ENCODE peak calls at places on chromosomes 5 and 9, in four cellular contexts. Z is HCT116, R is K562, J is SK-N-SH. V is an unnamed sample.

GRCh38 chr9:22136446-22137140 is 127.5 kb upstream of the CDKN2B start:
- DNase-seq in J (no peak), Z (no peak), R (no peak), V (no peak)

GRCh38 chr9:35859995-35860348 is 10.2 kb downstream of the OR13J1 start:
- DNase-seq in J (no peak), Z (no peak), R (no peak), V (no peak)

GRCh38 chr5:60805470-60805869 is 38.6 kb downstream of the ELOVL7 start:
- DNase-seq in Z (no peak), R (no peak), J (no peak), V (no peak)

GRCh38 chr9:123425836-123426365 is 69.9 kb downstream of the CRB2 start:
- DNase-seq in Z (no peak), R (no peak), J (no peak), V (no peak)

GRCh38 chr5:95043234-95043633 is 241.7 kb downstream of the MCTP1 start:
- DNase-seq in R (peak; percentile 1), Z (no peak), J (no peak), V (no peak)

GRCh38 chr9:137277329-137278041 is at the start of gene TOR4A:
- DNase-seq in J (no peak), Z (peak; percentile 80), R (peak; percentile 97), V (no peak)

GRCh38 chr5:80975065-80975464 is 14.9 kb downstream of the RASGRF2 start:
- DNase-seq in J (no peak), Z (no peak), R (no peak), V (no peak)

GRCh38 chr5:133944263-133945230 is 23.9 kb downstream of the C5orf15 start:
- DNase-seq in J (peak; percentile 81), Z (peak; percentile 46), R (peak; percentile 83), V (no peak)

GRCh38 chr5:109690456-109691247 is 925 bp downstream of the MAN2A1 start:
- DNase-seq in R (peak; percentile 84), J (peak; percentile 68), Z (peak; percentile 28), V (no peak)

GRCh38 chr5:69493235-69493925 is 790 bp downstream of the OCLN start:
- DNase-seq in J (peak; percentile 74), R (no peak), Z (no peak), V (no peak)

GRCh38 chr5:163841-164240 is 27.5 kb upstream of the LRRC14B start:
- DNase-seq in Z (no peak), J (no peak), R (no peak), V (no peak)

GRCh38 chr9:19946446-19947109 is 157.7 kb upstream of the SLC24A2 start:
- DNase-seq in Z (no peak), R (no peak), J (peak; percentile 57), V (no peak)

GRCh38 chr5:176716320-176716719 is 69.0 kb downstream of the TSPAN17 start:
- DNase-seq in J (peak; percentile 66), R (peak; percentile 20), Z (peak; percentile 15), V (no peak)

GRCh38 chr5:52859619-52860018 is 71.9 kb downstream of the ITGA1 start:
- DNase-seq in Z (no peak), R (no peak), J (peak; percentile 3), V (no peak)

GRCh38 chr9:7368410-7369292 is 430.9 kb downstream of the DMAC1 start:
- DNase-seq in Z (no peak), R (no peak), J (no peak), V (no peak)

GRCh38 chr5:54326662-54327145 is 16.3 kb upstream of the ARL15 start:
- DNase-seq in Z (no peak), R (no peak), J (no peak), V (no peak)

GRCh38 chr9:129174724-129175514 is 3.1 kb downstream of the IER5L start:
- DNase-seq in Z (peak; percentile 65), J (peak; percentile 88), R (peak; percentile 84), V (no peak)

GRCh38 chr9:77016526-77017504 is 2.6 kb upstream of the FOXB2 start:
- DNase-seq in J (peak; percentile 11), Z (no peak), R (no peak), V (no peak)

GRCh38 chr5:148372331-148372730 is 11.4 kb upstream of the FBXO38 start:
- DNase-seq in J (no peak), R (no peak), Z (no peak), V (no peak)

GRCh38 chr5:122312670-122312988 is 592 bp downstream of the SNCAIP start:
- DNase-seq in Z (no peak), R (no peak), J (peak; percentile 59), V (no peak)

GRCh38 chr9:123933401-123933800 is 3.5 kb upstream of the DENND1A start:
- DNase-seq in Z (peak; percentile 85), J (no peak), R (no peak), V (no peak)

GRCh38 chr5:56078675-56079500 is 84.1 kb upstream of the IL6ST start:
- DNase-seq in R (no peak), Z (no peak), J (no peak), V (no peak)

GRCh38 chr9:92483896-92484545 is 1.7 kb upstream of the ASPN start:
- DNase-seq in J (no peak), R (no peak), Z (no peak), V (no peak)

GRCh38 chr9:3576358-3576757 is 50.6 kb upstream of the RFX3 start:
- DNase-seq in Z (no peak), R (no peak), J (no peak), V (no peak)

GRCh38 chr5:41083306-41083705 is 12.2 kb upstream of the MROH2B start:
- DNase-seq in J (no peak), R (no peak), Z (no peak), V (no peak)

GRCh38 chr9:137742698-137743097 is 123.9 kb downstream of the EHMT1 start:
- DNase-seq in R (no peak), Z (no peak), J (peak; percentile 75), V (no peak)

GRCh38 chr5:2391566-2391965 is 359.9 kb downstream of the IRX2 start:
- DNase-seq in R (no peak), Z (no peak), J (no peak), V (no peak)

GRCh38 chr5:126031989-126032716 is 391.1 kb upstream of the GRAMD2B start:
- DNase-seq in R (no peak), Z (no peak), J (no peak), V (no peak)

GRCh38 chr5:143447983-143448382 is 44.5 kb upstream of the NR3C1 start:
- DNase-seq in R (no peak), Z (no peak), J (no peak), V (no peak)

GRCh38 chr9:133782157-133783130 is 44.3 kb upstream of the SARDH start:
- DNase-seq in R (peak; percentile 73), J (peak; percentile 90), Z (peak; percentile 26), V (peak; percentile 63)

GRCh38 chr9:28821240-28821639 is 1248.0 kb upstream of the C9orf72 start:
- DNase-seq in Z (no peak), J (no peak), R (no peak), V (no peak)

GRCh38 chr9:121197135-121197534 is 4.5 kb downstream of the RAB14 start:
- DNase-seq in Z (no peak), R (no peak), J (no peak), V (no peak)

GRCh38 chr5:174340221-174340620 is 294.7 kb downstream of the NSG2 start:
- DNase-seq in Z (no peak), R (no peak), J (no peak), V (no peak)

GRCh38 chr5:138466900-138467710 is 1.8 kb downstream of the EGR1 start:
- DNase-seq in Z (no peak), R (no peak), J (peak; percentile 27), V (no peak)

GRCh38 chr5:25754895-25755294 is 1110.1 kb upstream of the CDH10 start:
- DNase-seq in R (peak; percentile 6), J (no peak), Z (peak; percentile 3), V (peak; percentile 9)

GRCh38 chr9:5531251-5531972 is 21.1 kb downstream of the PDCD1LG2 start:
- DNase-seq in J (no peak), R (no peak), Z (no peak), V (no peak)

GRCh38 chr9:122186301-122186700 is 26.6 kb downstream of the MORN5 start:
- DNase-seq in R (peak; percentile 14), Z (no peak), J (no peak), V (no peak)

GRCh38 chr9:7150153-7150890 is 392.5 kb downstream of the KDM4C start:
- DNase-seq in J (no peak), R (no peak), Z (no peak), V (no peak)

GRCh38 chr5:160747963-160748362 is 104.0 kb downstream of the ATP10B start:
- DNase-seq in J (no peak), Z (no peak), R (no peak), V (no peak)

GRCh38 chr5:160747559-160747958 is 104.5 kb downstream of the ATP10B start:
- DNase-seq in R (no peak), J (no peak), Z (no peak), V (no peak)

GRCh38 chr5:160749026-160749425 is 103.0 kb downstream of the ATP10B start:
- DNase-seq in Z (no peak), J (no peak), R (no peak), V (no peak)

GRCh38 chr5:160751297-160751696 is 100.7 kb downstream of the ATP10B start:
- DNase-seq in J (no peak), Z (no peak), R (no peak), V (no peak)

DNA sequence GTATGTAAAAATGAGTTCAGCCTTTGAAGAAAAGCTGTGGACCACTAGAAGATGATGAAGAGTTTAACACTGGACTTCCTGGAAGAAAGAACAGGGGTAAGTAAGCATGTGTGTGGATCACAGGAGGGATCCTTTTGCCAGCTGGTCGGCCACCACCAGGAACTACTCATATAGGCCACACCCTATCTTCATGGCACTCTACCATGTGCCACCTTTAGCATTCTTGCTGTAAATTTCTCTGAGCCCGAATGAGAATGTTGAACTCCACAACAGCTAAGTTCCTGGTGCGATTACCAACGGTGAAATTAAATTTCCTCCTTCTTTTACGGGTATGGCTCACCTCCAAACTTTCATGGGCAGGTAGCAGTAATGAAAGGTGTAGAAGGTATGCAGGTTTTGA is 102.3 kb downstream of the ATP10B start:
- DNase-seq in J (no peak), Z (no peak), R (no peak), V (no peak)
- TF ChIP-seq YY1 in J (no peak), Z (no peak), R (no peak), V (no peak)

DNA sequence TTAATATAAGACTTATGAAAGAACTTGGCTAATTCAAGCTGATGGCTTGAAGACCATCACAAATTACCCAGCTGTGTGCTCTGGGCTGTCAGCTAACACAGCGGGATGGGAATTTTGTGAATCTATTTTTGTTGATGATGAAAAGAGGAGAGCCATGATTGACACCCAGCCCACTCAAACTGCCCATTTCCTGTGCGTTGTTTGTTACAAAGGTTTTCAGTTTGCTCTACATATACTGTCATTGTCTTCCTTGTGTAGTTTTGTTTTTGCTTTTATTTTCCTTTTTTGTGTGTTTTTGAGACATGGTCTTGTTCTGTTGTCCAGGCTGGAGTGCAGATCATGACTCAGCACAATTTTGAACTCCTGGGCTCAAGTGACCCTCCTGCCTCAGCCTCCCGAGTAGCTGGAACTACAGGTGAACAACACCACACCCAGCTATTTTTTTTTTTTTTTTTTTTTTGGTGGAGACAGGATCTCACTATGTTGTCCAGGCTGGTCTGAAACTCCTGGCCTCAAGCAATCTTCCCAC is 400.3 kb downstream of the ICE1 start:
- DNase-seq in J (no peak), Z (no peak), R (no peak), V (no peak)
- TF ChIP-seq YY1 in J (no peak), Z (no peak), R (no peak), V (no peak)

GRCh38 chr9:88533951-88534455 is 975 bp upstream of the NXNL2 start:
- DNase-seq in Z (no peak), J (no peak), R (peak; percentile 30), V (peak; percentile 36)
- TF ChIP-seq YY1 in Z (no peak), J (no peak), R (no peak), V (no peak)

GRCh38 chr9:73595036-73595545 is 443.4 kb downstream of the ANXA1 start:
- DNase-seq in Z (no peak), R (no peak), J (no peak), V (no peak)
- TF ChIP-seq YY1 in Z (no peak), R (no peak), J (no peak), V (no peak)